ENCODE peak calls at places on chromosomes 11 and 22, in six cellular contexts. N is pancreas; Q is ovary; Y is aorta; K is stimulated activated CD4-positive, alpha-beta T cell treated with anti-CD3 and anti-CD28 coated beads, Interleukin-4, amount 100 ng/mL, for 48 hours; J is activated CD4-positive, CD25-positive, alpha-beta regulatory T cell. I is an unnamed sample.

GRCh38 chr11:33377852-33378385 is 120.7 kb downstream of the HIPK3 start:
- DNase-seq in N (no peak), Q (no peak), Y (no peak), K (no peak), J (no peak), I (no peak)

GRCh38 chr11:99973993-99974392 is 713.1 kb upstream of the ARHGAP42 start:
- DNase-seq in N (no peak), Q (no peak), Y (no peak), K (no peak), J (no peak), I (no peak)

GRCh38 chr11:71490731-71491390 is 36.2 kb upstream of the KRTAP5-7 start:
- DNase-seq in N (no peak), Q (no peak), Y (peak; percentile 64), K (no peak), J (no peak), I (no peak)

GRCh38 chr11:3962406-3962840 is 107.0 kb downstream of the STIM1 start:
- DNase-seq in N (no peak), Q (no peak), Y (no peak), K (no peak), J (no peak), I (no peak)

GRCh38 chr22:39773976-39774539 is 119.5 kb downstream of the ENTHD1 start:
- DNase-seq in N (no peak), Q (no peak), Y (no peak), K (peak; percentile 17), J (no peak), I (no peak)

GRCh38 chr11:123020968-123021367 is 39.3 kb upstream of the BSX start:
- DNase-seq in N (no peak), Q (no peak), Y (no peak), K (no peak), J (no peak), I (no peak)

GRCh38 chr11:113178671-113179070 is 135.7 kb upstream of the TTC12 start:
- DNase-seq in N (no peak), Q (no peak), Y (no peak), K (no peak), J (no peak), I (no peak)

GRCh38 chr22:39610766-39611165 is 40.2 kb downstream of the CACNA1I start:
- DNase-seq in N (no peak), Q (no peak), Y (no peak), K (no peak), J (no peak), I (no peak)

GRCh38 chr11:1652026-1652425 is 22.5 kb downstream of the KRTAP5-5 start:
- DNase-seq in N (no peak), Q (no peak), Y (no peak), K (no peak), J (no peak), I (no peak)

GRCh38 chr11:64754124-64754918 is 5.5 kb downstream of the PYGM start:
- DNase-seq in N (no peak), Q (peak; percentile 15), Y (peak; percentile 68), K (no peak), J (no peak), I (no peak)

GRCh38 chr22:30490399-30490798 is 15.1 kb downstream of the SEC14L4 start:
- DNase-seq in N (no peak), Q (no peak), Y (no peak), K (no peak), J (no peak), I (no peak)